ENCODE peak calls at places on chromosomes 16 and 17, in eight cellular contexts. Q, G, S, C, W, A, B and R are unnamed samples.

GRCh38 chr17:49691677-49692191 is 13.8 kb upstream of the SPOP start:
- DNase-seq in Q (no peak), G (no peak), S (no peak), C (no peak), W (peak; percentile 73), A (no peak), B (no peak), R (no peak)

GRCh38 chr17:58679263-58680037 is 12.4 kb downstream of the TEX14 start:
- DNase-seq in Q (no peak), G (no peak), S (no peak), C (no peak), W (peak; percentile 91), A (peak; percentile 90), B (no peak), R (no peak)

GRCh38 chr16:88920618-88921602 is 54.5 kb upstream of the PABPN1L start:
- DNase-seq in Q (no peak), G (peak; percentile 89), S (peak; percentile 86), C (no peak), W (no peak), A (peak; percentile 76), B (no peak), R (no peak)

GRCh38 chr17:76585048-76585648 is 512 bp downstream of the ST6GALNAC2 start:
- DNase-seq in Q (no peak), G (peak; percentile 69), S (no peak), C (no peak), W (peak; percentile 21), A (no peak), B (peak; percentile 67), R (no peak)

GRCh38 chr17:67281736-67282135 is 36.7 kb upstream of the HELZ start:
- DNase-seq in Q (no peak), G (no peak), S (no peak), C (no peak), W (peak; percentile 47), A (no peak), B (no peak), R (no peak)

GRCh38 chr16:57795431-57795878 is 6.8 kb downstream of the KIFC3 start:
- DNase-seq in Q (no peak), G (peak; percentile 41), S (no peak), C (no peak), W (peak; percentile 90), A (peak; percentile 67), B (no peak), R (no peak)

GRCh38 chr17:72512649-72513556 is 392.1 kb downstream of the SOX9 start:
- DNase-seq in Q (no peak), G (no peak), S (no peak), C (no peak), W (no peak), A (no peak), B (no peak), R (no peak)

GRCh38 chr16:79618041-79618711 is 17.6 kb upstream of the MAF start:
- DNase-seq in Q (no peak), G (no peak), S (no peak), C (no peak), W (no peak), A (no peak), B (no peak), R (no peak)

GRCh38 chr16:17225551-17225950 is 245.2 kb downstream of the XYLT1 start:
- DNase-seq in Q (no peak), G (no peak), S (no peak), C (no peak), W (no peak), A (no peak), B (no peak), R (no peak)

GRCh38 chr16:17223576-17223975 is 247.2 kb downstream of the XYLT1 start:
- DNase-seq in Q (no peak), G (no peak), S (no peak), C (no peak), W (no peak), A (no peak), B (no peak), R (no peak)

GRCh38 chr16:17224859-17225258 is 245.9 kb downstream of the XYLT1 start:
- DNase-seq in Q (peak; percentile 16), G (no peak), S (peak; percentile 72), C (peak; percentile 90), W (no peak), A (peak; percentile 75), B (no peak), R (peak; percentile 66)

GRCh38 chr16:17224350-17224749 is 246.4 kb downstream of the XYLT1 start:
- DNase-seq in Q (no peak), G (no peak), S (no peak), C (no peak), W (no peak), A (no peak), B (no peak), R (no peak)

DNA sequence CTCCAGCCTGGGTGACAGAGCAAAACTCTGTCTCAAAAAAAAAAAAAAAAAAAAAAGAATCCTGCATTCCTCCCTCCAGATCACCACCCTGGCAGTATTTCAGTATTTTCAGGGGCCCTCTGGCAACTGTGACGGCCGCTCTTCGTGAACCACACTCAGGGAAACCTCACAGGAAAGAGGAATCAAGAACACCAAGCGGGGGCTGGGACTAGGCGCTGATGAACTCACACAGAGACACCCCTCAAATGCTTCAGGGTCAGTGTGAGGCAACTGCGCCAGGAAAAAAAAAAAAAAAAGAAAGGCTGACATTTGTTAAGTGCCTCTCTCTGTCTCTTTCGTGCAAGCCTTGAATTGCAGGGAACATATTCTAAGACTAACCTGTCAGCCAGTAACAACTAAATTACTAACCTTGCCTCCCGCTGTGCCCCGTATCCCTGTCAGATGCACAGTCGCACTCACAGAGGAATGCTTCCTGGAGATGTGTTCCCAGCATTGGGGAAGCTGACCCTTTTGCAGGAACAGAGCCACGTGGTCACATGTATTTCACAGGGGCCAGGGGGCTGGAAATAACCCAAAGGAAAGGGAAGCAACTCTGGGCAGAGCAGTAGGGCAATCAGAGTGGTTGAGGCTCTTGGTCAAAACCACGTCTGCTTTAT is 247.9 kb downstream of the XYLT1 start:
- DNase-seq in Q (no peak), G (no peak), S (no peak), C (peak; percentile 71), W (peak; percentile 22), A (no peak), B (no peak), R (no peak)
- H3K27ac ChIP-seq in Q (no peak overlapping the region), G (no peak overlapping the region), S (no peak overlapping the region), C (no peak overlapping the region), W (no peak overlapping the region), A (no peak overlapping the region), B (no peak overlapping the region), R (no peak overlapping the region)

DNA sequence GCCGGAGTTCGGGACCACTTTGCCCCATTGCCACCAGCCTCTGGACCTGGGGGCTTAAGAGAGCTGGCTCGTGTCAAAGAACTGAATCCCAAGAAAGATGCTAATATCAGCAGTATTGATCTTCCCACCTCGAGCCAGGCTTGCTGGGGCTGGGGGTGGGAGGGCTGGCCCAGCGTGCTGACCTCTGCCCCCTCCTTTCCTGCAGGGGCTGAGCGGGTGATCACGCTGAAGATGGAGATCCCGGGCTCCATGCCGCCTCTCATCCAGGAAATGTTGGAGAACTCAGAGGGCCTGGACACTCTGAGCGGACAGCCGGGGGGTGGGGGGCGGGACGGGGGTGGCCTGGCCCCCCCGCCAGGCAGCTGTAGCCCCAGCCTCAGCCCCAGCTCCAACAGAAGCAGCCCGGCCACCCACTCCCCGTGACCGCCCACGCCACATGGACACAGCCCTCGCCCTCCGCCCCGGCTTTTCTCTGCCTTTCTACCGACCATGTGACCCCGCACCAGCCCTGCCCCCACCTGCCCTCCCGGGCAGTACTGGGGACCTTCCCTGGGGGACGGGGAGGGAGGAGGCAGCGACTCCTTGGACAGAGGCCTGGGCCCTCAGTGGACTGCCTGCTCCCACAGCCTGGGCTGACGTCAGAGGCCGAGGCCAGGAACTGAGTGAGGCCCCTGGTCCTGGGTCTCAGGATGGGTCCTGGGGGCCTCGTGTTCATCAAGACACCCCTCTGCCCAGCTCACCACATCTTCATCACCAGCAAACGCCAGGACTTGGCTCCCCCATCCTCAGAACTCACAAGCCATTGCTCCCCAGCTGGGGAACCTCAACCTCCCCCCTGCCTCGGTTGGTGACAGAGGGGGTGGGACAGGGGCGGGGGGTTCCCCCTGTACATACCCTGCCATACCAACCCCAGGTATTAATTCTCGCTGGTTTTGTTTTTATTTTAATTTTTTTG is 8.5 kb downstream of the GJD3 start:
- DNase-seq in Q (no peak), G (peak; percentile 74), S (peak; percentile 74), C (no peak), W (no peak), A (no peak), B (no peak), R (no peak)
- H3K27ac ChIP-seq in Q (no peak overlapping the region), G (peak overlapping the region; percentile 60), S (peak overlapping the region; percentile 30), C (no peak overlapping the region), W (no peak overlapping the region), A (no peak overlapping the region), B (no peak overlapping the region), R (no peak overlapping the region)

GRCh38 chr17:55572599-55572998 is 61.3 kb upstream of the SMIM36 start:
- DNase-seq in Q (no peak), G (no peak), S (no peak), C (no peak), W (no peak), A (no peak), B (no peak), R (no peak)

GRCh38 chr17:55577011-55577586 is 65.8 kb upstream of the SMIM36 start:
- DNase-seq in Q (no peak), G (peak; percentile 72), S (no peak), C (no peak), W (no peak), A (peak; percentile 72), B (no peak), R (no peak)

GRCh38 chr17:55575058-55575606 is 63.9 kb upstream of the SMIM36 start:
- DNase-seq in Q (no peak), G (no peak), S (no peak), C (no peak), W (no peak), A (no peak), B (no peak), R (no peak)

GRCh38 chr17:55577687-55578086 is 66.4 kb upstream of the SMIM36 start:
- DNase-seq in Q (no peak), G (peak; percentile 68), S (peak; percentile 52), C (no peak), W (no peak), A (no peak), B (no peak), R (no peak)

DNA sequence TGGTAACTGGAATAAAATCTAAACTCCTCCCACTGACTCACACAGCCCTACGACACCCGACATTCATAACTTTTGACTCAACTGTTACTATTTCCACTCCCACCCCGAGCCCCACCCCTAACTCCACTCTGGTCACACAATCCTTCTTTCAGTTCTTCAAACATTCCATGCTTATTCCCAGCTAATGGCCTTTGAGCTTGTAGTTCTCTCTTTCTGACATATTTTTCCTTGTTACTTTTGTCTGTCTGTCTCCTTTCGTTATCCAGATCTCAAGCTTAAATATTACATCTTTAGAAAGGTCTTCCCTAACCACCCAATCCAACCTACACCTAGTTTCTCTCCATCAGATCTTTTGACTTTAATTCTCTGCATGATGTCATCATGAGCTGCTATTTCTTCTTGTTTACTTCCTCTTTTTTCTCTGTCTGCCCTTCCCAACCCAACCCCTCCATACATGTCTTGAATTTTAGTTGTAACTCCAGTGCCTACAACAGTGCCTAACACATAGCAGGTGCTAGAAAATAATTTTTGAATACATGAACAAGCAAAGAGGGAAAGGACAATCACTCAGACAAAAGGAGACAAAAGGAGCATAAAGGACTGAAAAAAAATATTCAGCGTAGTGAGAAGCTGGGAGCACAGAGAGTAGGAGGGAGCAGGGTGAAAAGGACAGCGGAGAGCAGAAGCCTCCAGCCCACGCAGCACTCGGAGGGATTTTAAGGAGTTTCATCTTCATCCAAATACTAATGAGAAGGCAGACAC is 65.2 kb upstream of the SMIM36 start:
- DNase-seq in Q (no peak), G (no peak), S (no peak), C (no peak), W (peak; percentile 16), A (peak; percentile 76), B (no peak), R (no peak)
- H3K27ac ChIP-seq in Q (peak overlapping the region; percentile 64), G (peak overlapping the region; percentile 79), S (peak overlapping the region; percentile 69), C (peak overlapping the region; percentile 14), W (no peak overlapping the region), A (no peak overlapping the region), B (peak overlapping the region; percentile 30), R (peak overlapping the region; percentile 84)

DNA sequence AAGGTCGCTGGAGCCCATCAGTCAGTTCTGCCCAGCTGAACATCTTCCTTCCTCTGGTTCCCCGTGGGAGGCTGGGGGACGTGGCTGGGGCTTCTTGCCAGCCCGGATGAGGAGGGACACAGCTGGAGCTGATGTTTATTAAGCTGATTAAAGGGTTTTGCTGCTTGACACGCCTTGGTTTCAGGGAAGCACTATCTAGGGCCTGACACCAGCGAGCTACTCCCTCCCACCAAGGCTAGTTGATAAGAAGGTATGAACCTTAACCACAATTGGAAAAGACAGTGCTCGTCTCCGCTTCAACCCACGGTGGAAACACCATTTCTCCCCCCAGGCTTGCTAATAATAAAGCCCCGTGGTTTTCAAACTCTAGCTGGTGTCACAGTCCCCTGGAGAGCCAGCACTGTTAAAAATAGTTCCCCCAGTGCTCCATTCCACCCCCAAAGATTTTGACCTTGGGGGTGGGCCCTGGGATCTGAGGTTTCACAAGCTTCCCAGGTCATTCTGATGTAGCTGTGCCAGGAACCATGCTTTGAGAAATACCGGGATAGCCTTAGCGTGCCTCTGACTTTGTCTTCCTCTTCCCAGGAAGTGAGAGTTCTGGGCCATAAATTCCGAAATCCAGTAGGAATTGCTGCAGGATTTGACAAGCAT is 5.5 kb downstream of the DHODH start:
- DNase-seq in Q (no peak), G (no peak), S (peak; percentile 68), C (no peak), W (peak; percentile 90), A (peak; percentile 82), B (no peak), R (no peak)
- H3K27ac ChIP-seq in Q (no peak overlapping the region), G (peak overlapping the region; percentile 74), S (peak overlapping the region; percentile 38), C (no peak overlapping the region), W (peak overlapping the region; percentile 42), A (peak overlapping the region; percentile 74), B (peak overlapping the region; percentile 82), R (no peak overlapping the region)